ENCODE peak calls at places on chromosomes 13 and 19, in eight cellular contexts. One of them, this sample, is unnamed.
A peak's percentile ranks its signal among the peaks of the same experiment; 100 is the strongest.

GRCh38 chr13:24208314-24208713 is 47.8 kb downstream of the SPATA13 start:
- DNase-seq in effector memory CD4-positive, alpha-beta T cell: no peak
- DNase-seq in ovary: no peak
- DNase-seq in fibroblast of lung: peak; percentile 88
- DNase-seq in pancreas: no peak
- DNase-seq in Panc1: no peak
- DNase-seq in aorta: no peak
- DNase-seq in heart left ventricle: no peak
- DNase-seq in this sample: peak; percentile 13

GRCh38 chr19:56476671-56477428 is at the start of gene ZNF667:
- DNase-seq in Panc1: no peak
- DNase-seq in pancreas: no peak
- DNase-seq in aorta: peak; percentile 47
- DNase-seq in heart left ventricle: peak; percentile 19
- DNase-seq in ovary: no peak
- DNase-seq in fibroblast of lung: peak; percentile 18
- DNase-seq in effector memory CD4-positive, alpha-beta T cell: no peak
- DNase-seq in this sample: no peak

GRCh38 chr19:9413240-9413954 is 22.0 kb downstream of the ZNF266 start:
- DNase-seq in pancreas: no peak
- DNase-seq in aorta: no peak
- DNase-seq in heart left ventricle: no peak
- DNase-seq in ovary: no peak
- DNase-seq in Panc1: no peak
- DNase-seq in effector memory CD4-positive, alpha-beta T cell: no peak
- DNase-seq in fibroblast of lung: peak; percentile 4
- DNase-seq in this sample: no peak

GRCh38 chr19:48249502-48250014 is 6.2 kb downstream of the CARD8 start:
- DNase-seq in aorta: peak; percentile 75
- DNase-seq in Panc1: no peak
- DNase-seq in ovary: no peak
- DNase-seq in effector memory CD4-positive, alpha-beta T cell: peak; percentile 49
- DNase-seq in heart left ventricle: peak; percentile 73
- DNase-seq in fibroblast of lung: no peak
- DNase-seq in pancreas: no peak
- DNase-seq in this sample: no peak

GRCh38 chr13:33206425-33206824 is 79.1 kb downstream of the STARD13 start:
- DNase-seq in fibroblast of lung: peak; percentile 51
- DNase-seq in effector memory CD4-positive, alpha-beta T cell: no peak
- DNase-seq in heart left ventricle: no peak
- DNase-seq in Panc1: no peak
- DNase-seq in pancreas: no peak
- DNase-seq in aorta: no peak
- DNase-seq in ovary: no peak
- DNase-seq in this sample: no peak

GRCh38 chr19:56084835-56085536 is 36.1 kb downstream of the ZNF787 start:
- DNase-seq in ovary: no peak
- DNase-seq in pancreas: no peak
- DNase-seq in fibroblast of lung: no peak
- DNase-seq in heart left ventricle: no peak
- DNase-seq in Panc1: no peak
- DNase-seq in effector memory CD4-positive, alpha-beta T cell: no peak
- DNase-seq in aorta: no peak
- DNase-seq in this sample: no peak

GRCh38 chr19:30446844-30447243 is 74.7 kb downstream of the ZNF536 start:
- DNase-seq in pancreas: no peak
- DNase-seq in aorta: no peak
- DNase-seq in effector memory CD4-positive, alpha-beta T cell: no peak
- DNase-seq in ovary: no peak
- DNase-seq in heart left ventricle: no peak
- DNase-seq in fibroblast of lung: no peak
- DNase-seq in Panc1: no peak
- DNase-seq in this sample: no peak

GRCh38 chr13:96525715-96526114 is 435.8 kb downstream of the HS6ST3 start:
- DNase-seq in pancreas: no peak
- DNase-seq in effector memory CD4-positive, alpha-beta T cell: no peak
- DNase-seq in Panc1: no peak
- DNase-seq in ovary: no peak
- DNase-seq in heart left ventricle: no peak
- DNase-seq in fibroblast of lung: no peak
- DNase-seq in aorta: no peak
- DNase-seq in this sample: no peak

GRCh38 chr19:42433503-42434260 is 6.5 kb upstream of the LIPE start:
- DNase-seq in fibroblast of lung: peak; percentile 68
- DNase-seq in ovary: peak; percentile 65
- DNase-seq in heart left ventricle: peak; percentile 89
- DNase-seq in aorta: peak; percentile 77
- DNase-seq in pancreas: peak; percentile 91
- DNase-seq in effector memory CD4-positive, alpha-beta T cell: peak; percentile 38
- DNase-seq in Panc1: no peak
- DNase-seq in this sample: no peak

GRCh38 chr13:110132178-110132975 is 174.6 kb downstream of the COL4A1 start:
- DNase-seq in heart left ventricle: no peak
- DNase-seq in aorta: no peak
- DNase-seq in pancreas: no peak
- DNase-seq in effector memory CD4-positive, alpha-beta T cell: no peak
- DNase-seq in Panc1: no peak
- DNase-seq in fibroblast of lung: no peak
- DNase-seq in ovary: no peak
- DNase-seq in this sample: no peak

GRCh38 chr13:48096670-48097069 is 1.8 kb upstream of the MED4 start:
- DNase-seq in Panc1: no peak
- DNase-seq in ovary: no peak
- DNase-seq in heart left ventricle: no peak
- DNase-seq in aorta: no peak
- DNase-seq in fibroblast of lung: no peak
- DNase-seq in effector memory CD4-positive, alpha-beta T cell: no peak
- DNase-seq in pancreas: no peak
- DNase-seq in this sample: no peak

GRCh38 chr13:48097793-48098192 is 2.9 kb upstream of the MED4 start:
- DNase-seq in ovary: no peak
- DNase-seq in pancreas: no peak
- DNase-seq in heart left ventricle: no peak
- DNase-seq in fibroblast of lung: no peak
- DNase-seq in aorta: no peak
- DNase-seq in effector memory CD4-positive, alpha-beta T cell: no peak
- DNase-seq in Panc1: no peak
- DNase-seq in this sample: no peak

GRCh38 chr13:48094404-48094780 is 512 bp downstream of the MED4 start:
- DNase-seq in pancreas: no peak
- DNase-seq in effector memory CD4-positive, alpha-beta T cell: no peak
- DNase-seq in ovary: no peak
- DNase-seq in aorta: no peak
- DNase-seq in heart left ventricle: no peak
- DNase-seq in Panc1: no peak
- DNase-seq in fibroblast of lung: peak; percentile 4
- DNase-seq in this sample: no peak

GRCh38 chr13:48093588-48093987 is 1.3 kb downstream of the MED4 start:
- DNase-seq in fibroblast of lung: no peak
- DNase-seq in pancreas: no peak
- DNase-seq in heart left ventricle: no peak
- DNase-seq in Panc1: no peak
- DNase-seq in effector memory CD4-positive, alpha-beta T cell: no peak
- DNase-seq in ovary: no peak
- DNase-seq in aorta: no peak
- DNase-seq in this sample: no peak

DNA sequence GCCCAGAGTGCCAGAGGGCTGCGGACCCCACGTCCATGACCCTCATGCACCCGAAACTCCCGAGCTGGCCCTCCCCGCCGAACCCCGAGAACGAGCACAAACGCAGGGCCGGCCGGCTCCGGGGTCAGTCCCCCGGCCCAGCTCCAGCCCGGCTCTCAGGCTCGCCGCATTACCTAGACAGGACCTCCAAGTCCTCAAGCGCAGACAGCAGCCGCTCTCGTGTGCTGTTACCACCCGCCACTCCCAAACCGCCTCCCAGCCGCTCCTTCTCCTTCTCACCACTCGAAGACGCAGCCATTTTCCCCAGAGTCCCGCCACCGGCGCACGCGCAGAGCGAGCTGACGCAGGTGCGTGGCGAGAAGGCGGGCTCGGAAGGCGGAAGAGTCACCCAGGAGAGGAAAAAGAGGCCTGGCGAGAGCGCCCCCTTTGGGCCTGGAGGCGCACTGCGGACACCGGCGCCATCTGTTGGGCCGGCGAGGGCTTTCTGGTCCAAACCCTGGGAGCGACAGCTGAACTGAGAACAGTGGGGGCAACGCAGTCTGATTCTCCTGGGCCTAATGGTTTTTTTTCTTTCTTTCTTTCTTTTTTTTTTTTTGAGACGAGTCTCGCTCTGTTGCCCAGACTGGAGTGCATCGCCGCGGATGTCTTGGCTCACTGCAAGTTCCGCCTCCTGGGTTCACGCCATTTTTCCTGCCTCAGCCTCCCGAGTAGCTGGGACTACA is at the start of gene MED4:
- DNase-seq in ovary: peak; percentile 98
- DNase-seq in fibroblast of lung: peak; percentile 94
- DNase-seq in Panc1: peak; percentile 63
- DNase-seq in effector memory CD4-positive, alpha-beta T cell: peak; percentile 94
- DNase-seq in aorta: peak; percentile 96
- DNase-seq in heart left ventricle: peak; percentile 96
- DNase-seq in pancreas: peak; percentile 95
- DNase-seq in this sample: peak; percentile 56
- H3K27me3 ChIP-seq in ovary: no peaks in the 10 kb centered on the region
- H3K27me3 ChIP-seq in fibroblast of lung: no peaks in the 10 kb centered on the region
- H3K27me3 ChIP-seq in Panc1: no peaks in the 10 kb centered on the region
- H3K27me3 ChIP-seq in effector memory CD4-positive, alpha-beta T cell: no peaks in the 10 kb centered on the region
- H3K27me3 ChIP-seq in aorta: no peaks in the 10 kb centered on the region
- H3K27me3 ChIP-seq in heart left ventricle: no peaks in the 10 kb centered on the region
- H3K27me3 ChIP-seq in pancreas: no peaks in the 10 kb centered on the region
- H3K27me3 ChIP-seq in this sample: no peaks in the 10 kb centered on the region

DNA sequence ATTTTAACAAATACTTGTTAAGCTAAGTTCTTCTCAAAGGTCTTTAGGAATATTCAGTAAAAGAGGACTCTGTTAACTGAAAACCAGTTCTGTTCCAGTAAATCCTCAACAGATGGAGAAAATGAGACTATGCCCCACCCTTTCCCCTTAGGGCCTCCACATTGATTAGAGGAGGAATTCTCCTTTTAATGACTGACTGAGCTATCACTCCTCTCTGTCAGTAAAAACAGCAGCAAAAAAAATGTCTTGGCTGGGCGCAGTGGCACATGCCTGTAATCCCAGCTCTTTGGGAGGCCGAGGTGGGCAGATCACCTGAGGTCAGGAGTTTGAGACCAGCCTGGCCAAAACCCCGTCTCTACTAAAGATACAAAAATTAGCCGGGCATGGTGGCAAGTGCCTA is 50.1 kb downstream of the NLRP12 start:
- DNase-seq in aorta: no peak
- DNase-seq in Panc1: no peak
- DNase-seq in fibroblast of lung: no peak
- DNase-seq in effector memory CD4-positive, alpha-beta T cell: no peak
- DNase-seq in pancreas: no peak
- DNase-seq in ovary: no peak
- DNase-seq in heart left ventricle: no peak
- DNase-seq in this sample: no peak
- H3K27me3 ChIP-seq in aorta: no peaks in the 10 kb centered on the region
- H3K27me3 ChIP-seq in Panc1: no peaks in the 10 kb centered on the region
- H3K27me3 ChIP-seq in fibroblast of lung: no peaks in the 10 kb centered on the region
- H3K27me3 ChIP-seq in effector memory CD4-positive, alpha-beta T cell: no peaks in the 10 kb centered on the region
- H3K27me3 ChIP-seq in pancreas: no peaks in the 10 kb centered on the region
- H3K27me3 ChIP-seq in ovary: no peaks in the 10 kb centered on the region
- H3K27me3 ChIP-seq in heart left ventricle: no peaks in the 10 kb centered on the region
- H3K27me3 ChIP-seq in this sample: no peaks in the 10 kb centered on the region

GRCh38 chr13:27965343-27965739 is 3.8 kb downstream of the CDX2 start:
- DNase-seq in Panc1: no peak
- DNase-seq in aorta: no peak
- DNase-seq in ovary: no peak
- DNase-seq in heart left ventricle: no peak
- DNase-seq in pancreas: no peak
- DNase-seq in effector memory CD4-positive, alpha-beta T cell: no peak
- DNase-seq in fibroblast of lung: no peak
- DNase-seq in this sample: no peak

GRCh38 chr13:27966641-27967202 is 2.4 kb downstream of the CDX2 start:
- DNase-seq in fibroblast of lung: no peak
- DNase-seq in heart left ventricle: no peak
- DNase-seq in aorta: no peak
- DNase-seq in Panc1: no peak
- DNase-seq in ovary: no peak
- DNase-seq in effector memory CD4-positive, alpha-beta T cell: no peak
- DNase-seq in pancreas: no peak
- DNase-seq in this sample: no peak

GRCh38 chr13:27967203-27967735 is 1.8 kb downstream of the CDX2 start:
- DNase-seq in fibroblast of lung: no peak
- DNase-seq in ovary: no peak
- DNase-seq in aorta: no peak
- DNase-seq in Panc1: no peak
- DNase-seq in heart left ventricle: no peak
- DNase-seq in effector memory CD4-positive, alpha-beta T cell: no peak
- DNase-seq in pancreas: no peak
- DNase-seq in this sample: no peak

GRCh38 chr13:27964741-27965323 is 4.3 kb downstream of the CDX2 start:
- DNase-seq in heart left ventricle: no peak
- DNase-seq in effector memory CD4-positive, alpha-beta T cell: no peak
- DNase-seq in fibroblast of lung: no peak
- DNase-seq in Panc1: no peak
- DNase-seq in pancreas: peak; percentile 53
- DNase-seq in aorta: no peak
- DNase-seq in ovary: no peak
- DNase-seq in this sample: no peak

DNA sequence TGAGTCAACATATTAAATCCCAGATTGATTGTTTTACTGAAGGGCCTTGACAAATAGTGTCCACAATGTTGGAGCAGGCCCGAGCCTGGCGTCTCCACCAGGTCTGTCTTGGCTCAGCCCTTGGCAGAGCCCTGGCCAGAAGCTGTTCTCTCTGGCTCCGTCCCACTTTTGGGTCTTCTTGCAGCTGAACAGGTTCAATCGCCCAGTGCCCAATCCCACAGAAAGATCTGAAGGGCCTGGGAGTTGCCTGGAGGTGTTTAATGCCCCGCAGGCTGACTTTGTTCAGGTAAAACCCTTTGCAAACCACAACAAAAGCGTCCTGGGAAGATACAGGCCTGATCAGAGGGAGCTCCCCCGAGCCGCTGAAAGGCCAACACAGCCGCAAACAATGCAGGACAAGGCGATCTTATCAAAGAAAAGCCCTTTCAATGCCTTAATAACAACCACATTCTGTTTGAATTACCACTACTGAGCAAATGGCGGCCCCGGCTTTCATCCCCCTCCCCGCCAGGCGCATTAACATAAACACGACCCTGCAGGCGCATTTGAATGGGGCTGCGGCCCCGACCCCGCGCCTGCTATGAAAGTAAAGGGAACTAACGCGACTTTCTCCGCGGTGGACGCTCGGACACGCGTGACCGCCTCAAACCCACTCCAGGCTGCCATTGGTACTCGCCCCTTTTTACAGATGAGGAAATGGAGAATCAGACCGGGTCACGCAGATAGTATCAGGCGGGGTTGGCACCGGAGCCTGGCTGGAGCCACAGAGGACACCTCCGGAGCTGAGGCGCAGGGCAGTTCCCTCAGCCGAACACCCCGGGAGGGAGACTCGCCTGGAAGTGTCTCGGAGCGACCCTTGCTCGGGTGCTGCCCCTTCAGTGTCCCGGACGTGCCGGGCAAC is 3.1 kb downstream of the CDX2 start:
- DNase-seq in fibroblast of lung: no peak
- DNase-seq in effector memory CD4-positive, alpha-beta T cell: no peak
- DNase-seq in Panc1: no peak
- DNase-seq in heart left ventricle: no peak
- DNase-seq in aorta: no peak
- DNase-seq in ovary: no peak
- DNase-seq in pancreas: peak; percentile 49
- DNase-seq in this sample: no peak
- H3K27me3 ChIP-seq in fibroblast of lung: peaks cover 69% of the 10 kb centered on the region
- H3K27me3 ChIP-seq in effector memory CD4-positive, alpha-beta T cell: peaks cover 40% of the 10 kb centered on the region
- H3K27me3 ChIP-seq in Panc1: no peaks in the 10 kb centered on the region
- H3K27me3 ChIP-seq in heart left ventricle: peaks cover 97% of the 10 kb centered on the region
- H3K27me3 ChIP-seq in aorta: no peaks in the 10 kb centered on the region
- H3K27me3 ChIP-seq in ovary: no peaks in the 10 kb centered on the region
- H3K27me3 ChIP-seq in pancreas: peaks cover 7% of the 10 kb centered on the region
- H3K27me3 ChIP-seq in this sample: peaks cover 85% of the 10 kb centered on the region

GRCh38 chr13:30915691-30916541 is 9.8 kb downstream of the MEDAG start:
- DNase-seq in fibroblast of lung: no peak
- DNase-seq in effector memory CD4-positive, alpha-beta T cell: no peak
- DNase-seq in heart left ventricle: no peak
- DNase-seq in ovary: no peak
- DNase-seq in Panc1: no peak
- DNase-seq in pancreas: no peak
- DNase-seq in aorta: no peak
- DNase-seq in this sample: no peak
- H3K27me3 ChIP-seq in fibroblast of lung: no peaks in the 10 kb centered on the region
- H3K27me3 ChIP-seq in effector memory CD4-positive, alpha-beta T cell: no peaks in the 10 kb centered on the region
- H3K27me3 ChIP-seq in heart left ventricle: no peaks in the 10 kb centered on the region
- H3K27me3 ChIP-seq in ovary: no peaks in the 10 kb centered on the region
- H3K27me3 ChIP-seq in Panc1: no peaks in the 10 kb centered on the region
- H3K27me3 ChIP-seq in pancreas: no peaks in the 10 kb centered on the region
- H3K27me3 ChIP-seq in aorta: no peaks in the 10 kb centered on the region
- H3K27me3 ChIP-seq in this sample: peaks cover 5% of the 10 kb centered on the region

This sample was measured in keratinocyte.